ENCODE peak calls at places on chromosomes 6 and 20, in four cellular contexts. E is psoas muscle, J is tibial artery, U is AG04450. W is an unnamed sample.

GRCh38 chr6:168122521-168122920 is 43.5 kb upstream of the FRMD1 start:
- DNase-seq in E (no peak), J (peak; percentile 38), U (no peak), W (no peak)

GRCh38 chr20:62126141-62126540 is 3.9 kb downstream of the LSM14B start:
- DNase-seq in E (no peak), J (no peak), U (no peak), W (no peak)

GRCh38 chr6:27414996-27415395 is 26.4 kb downstream of the ZNF391 start:
- DNase-seq in E (no peak), J (no peak), U (no peak), W (no peak)

GRCh38 chr6:109922851-109923250 is 55.3 kb upstream of the GPR6 start:
- DNase-seq in E (no peak), J (no peak), U (no peak), W (no peak)

GRCh38 chr20:63151554-63152321 is 64.2 kb downstream of the YTHDF1 start:
- DNase-seq in E (peak; percentile 54), J (no peak), U (peak; percentile 24), W (no peak)

GRCh38 chr6:20332441-20333006 is 69.2 kb upstream of the E2F3 start:
- DNase-seq in E (no peak), J (no peak), U (no peak), W (no peak)

GRCh38 chr20:5658897-5659296 is 91.3 kb upstream of the SHLD1 start:
- DNase-seq in E (peak; percentile 69), J (peak; percentile 81), U (peak; percentile 64), W (peak; percentile 43)

GRCh38 chr6:169539176-169539897 is 162.5 kb downstream of the WDR27 start:
- DNase-seq in E (no peak), J (no peak), U (no peak), W (no peak)

GRCh38 chr6:149545258-149545753 is 537 bp downstream of the PPIL4 start:
- DNase-seq in E (peak; percentile 57), J (peak; percentile 71), U (peak; percentile 41), W (peak; percentile 34)

GRCh38 chr20:50044353-50044960 is 61.7 kb downstream of the SNAI1 start:
- DNase-seq in E (no peak), J (no peak), U (no peak), W (no peak)

GRCh38 chr20:37777556-37777955 is 83.7 kb downstream of the CTNNBL1 start:
- DNase-seq in E (no peak), J (no peak), U (no peak), W (no peak)
- TF ChIP-seq CTCF in E (no peak), J (no peak), U (no peak), W (no peak)

DNA sequence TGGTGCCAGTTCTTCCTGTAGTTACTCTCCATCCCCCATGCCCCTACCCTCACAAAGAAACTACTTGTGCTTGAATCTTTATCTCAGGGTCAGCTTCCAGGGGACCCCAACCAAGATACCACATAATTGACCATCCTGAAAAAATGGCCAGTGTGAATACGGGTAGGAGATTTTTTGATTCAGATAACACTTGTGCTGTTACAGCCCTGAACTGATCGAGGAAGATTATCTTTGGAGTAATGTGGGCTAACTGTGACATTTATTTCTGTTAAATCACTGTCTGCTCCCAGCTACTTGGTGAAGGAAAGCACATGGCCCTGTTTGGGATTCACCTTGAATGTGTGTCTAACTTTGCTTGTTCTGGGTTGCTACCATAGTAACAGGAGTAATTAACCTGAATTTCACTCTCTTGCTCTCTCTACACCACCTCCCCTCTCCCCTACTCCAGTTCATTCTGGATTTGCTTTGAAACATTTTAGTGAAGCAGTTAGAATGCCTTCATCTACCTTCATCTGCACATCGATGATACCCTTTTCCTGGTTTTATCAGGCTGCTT is 219.6 kb upstream of the CHD6 start:
- DNase-seq in E (no peak), J (no peak), U (no peak), W (no peak)
- H3K4me3 ChIP-seq in E (no peak overlapping the region), J (no peak overlapping the region), U (no peak overlapping the region), W (no peak overlapping the region)

GRCh38 chr6:136922680-136922996 is 537 bp downstream of the SLC35D3 start:
- DNase-seq in E (no peak), J (no peak), U (no peak), W (no peak)

GRCh38 chr6:136921521-136921935 is 573 bp upstream of the SLC35D3 start:
- DNase-seq in E (no peak), J (no peak), U (no peak), W (no peak)

GRCh38 chr6:136921936-136922679 is at the start of gene SLC35D3:
- DNase-seq in E (peak; percentile 60), J (no peak), U (no peak), W (no peak)

GRCh38 chr6:136920216-136920857 is 1.8 kb upstream of the SLC35D3 start:
- DNase-seq in E (no peak), J (no peak), U (no peak), W (no peak)

GRCh38 chr6:136920858-136921520 is 1.1 kb upstream of the SLC35D3 start:
- DNase-seq in E (no peak), J (no peak), U (no peak), W (no peak)
- H3K27me3 ChIP-seq in E (peaks cover 83% of the 10 kb centered on the region), J (peaks cover 3% of the 10 kb centered on the region), U (peaks cover 48% of the 10 kb centered on the region), W (peaks cover 42% of the 10 kb centered on the region)

GRCh38 chr6:128807577-128807976 is 75.4 kb upstream of the LAMA2 start:
- DNase-seq in E (no peak), J (no peak), U (peak; percentile 11), W (peak; percentile 21)

GRCh38 chr6:128806274-128806673 is 76.7 kb upstream of the LAMA2 start:
- DNase-seq in E (no peak), J (no peak), U (no peak), W (no peak)

GRCh38 chr6:128803911-128804310 is 79.0 kb upstream of the LAMA2 start:
- DNase-seq in E (no peak), J (no peak), U (peak; percentile 63), W (no peak)

GRCh38 chr6:128801621-128802020 is 81.3 kb upstream of the LAMA2 start:
- DNase-seq in E (no peak), J (no peak), U (no peak), W (no peak)
- TF ChIP-seq CTCF in E (no peak), J (no peak), U (no peak), W (no peak)

DNA sequence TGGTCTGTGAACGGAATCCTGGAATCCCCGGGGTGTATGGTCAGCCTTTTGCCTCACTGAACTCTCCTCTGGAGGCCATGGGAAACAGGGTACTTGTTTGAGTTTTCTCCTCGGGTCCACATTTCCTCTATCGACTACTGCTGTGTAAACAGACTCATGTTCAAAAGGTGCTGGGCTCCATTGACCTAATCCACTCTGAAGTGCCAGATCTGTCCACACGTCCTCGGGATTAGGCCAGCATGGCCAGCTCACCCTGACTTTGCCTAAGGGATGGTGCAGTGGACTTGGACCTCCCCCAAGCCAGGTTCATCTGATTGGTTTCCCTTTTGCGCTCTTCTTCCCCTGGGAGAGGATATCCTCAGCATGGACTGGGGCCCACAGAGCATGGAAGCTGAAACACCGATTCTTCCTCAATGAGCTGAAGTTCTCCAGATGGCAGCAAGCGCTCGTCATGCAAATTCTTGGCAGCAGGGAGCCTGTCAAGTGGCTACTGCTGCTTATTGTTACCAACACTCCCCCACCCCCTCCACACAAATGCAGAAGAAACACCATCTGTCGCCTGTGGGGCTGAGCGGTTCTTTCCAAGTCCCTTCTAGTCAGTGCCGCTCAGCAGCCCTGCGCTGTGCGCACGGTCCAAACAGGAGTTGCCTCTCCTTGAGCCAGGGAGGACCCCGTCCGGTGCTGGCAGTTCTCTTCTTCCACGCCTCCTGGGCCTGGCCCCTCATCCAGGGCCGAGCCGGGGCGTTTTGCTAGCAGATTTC is 292.6 kb upstream of the MARCKS start:
- DNase-seq in E (peak; percentile 78), J (peak; percentile 75), U (peak; percentile 79), W (no peak)
- H3K4me3 ChIP-seq in E (peak overlapping the region; percentile 56), J (peak overlapping the region; percentile 31), U (peak overlapping the region; percentile 27), W (no peak overlapping the region)

GRCh38 chr20:25082498-25082873 is 545 bp upstream of the VSX1 start:
- DNase-seq in E (peak; percentile 52), J (no peak), U (no peak), W (no peak)

GRCh38 chr20:25085756-25086495 is 4.0 kb upstream of the VSX1 start:
- DNase-seq in E (no peak), J (no peak), U (no peak), W (no peak)

GRCh38 chr20:25083773-25084615 is 2.1 kb upstream of the VSX1 start:
- DNase-seq in E (peak; percentile 60), J (peak; percentile 54), U (no peak), W (no peak)

GRCh38 chr20:25083141-25083772 is 1.3 kb upstream of the VSX1 start:
- DNase-seq in E (peak; percentile 27), J (no peak), U (no peak), W (no peak)

GRCh38 chr20:25084616-25085187 is 2.8 kb upstream of the VSX1 start:
- DNase-seq in E (peak; percentile 51), J (no peak), U (no peak), W (no peak)
- H3K27me3 ChIP-seq in E (peaks cover 80% of the 10 kb centered on the region), J (peaks cover 3% of the 10 kb centered on the region), U (peaks cover 70% of the 10 kb centered on the region), W (peaks cover 67% of the 10 kb centered on the region)

W was measured in kidney epithelial cell.